ENCODE peak calls at places on chromosomes 13 and 19, in ten cellular contexts. One of them, this sample, is unnamed.

GRCh38 chr19:13163609-13164364 is 13.6 kb downstream of the IER2 start:
- DNase-seq in upper lobe of left lung: peak; percentile 84
- DNase-seq in GM13976: peak; percentile 51
- DNase-seq in GM20000: peak; percentile 41
- DNase-seq in pancreas: peak; percentile 75
- DNase-seq in body of pancreas: peak; percentile 89
- DNase-seq in left ventricle myocardium inferior: peak; percentile 67
- DNase-seq in thoracic aorta: no peak
- DNase-seq in fibroblast of lung: peak; percentile 85
- DNase-seq in GM10248: peak; percentile 41
- DNase-seq in this sample: peak; percentile 84

GRCh38 chr13:67175836-67176235 is 54.3 kb downstream of the PCDH9 start:
- DNase-seq in upper lobe of left lung: no peak
- DNase-seq in GM13976: no peak
- DNase-seq in GM20000: no peak
- DNase-seq in pancreas: no peak
- DNase-seq in body of pancreas: no peak
- DNase-seq in left ventricle myocardium inferior: no peak
- DNase-seq in thoracic aorta: no peak
- DNase-seq in fibroblast of lung: no peak
- DNase-seq in GM10248: no peak
- DNase-seq in this sample: no peak

GRCh38 chr13:29562762-29563161 is 32.7 kb downstream of the SLC7A1 start:
- DNase-seq in upper lobe of left lung: no peak
- DNase-seq in GM13976: no peak
- DNase-seq in GM20000: no peak
- DNase-seq in pancreas: no peak
- DNase-seq in body of pancreas: no peak
- DNase-seq in left ventricle myocardium inferior: no peak
- DNase-seq in thoracic aorta: no peak
- DNase-seq in fibroblast of lung: no peak
- DNase-seq in GM10248: no peak
- DNase-seq in this sample: no peak

GRCh38 chr13:99908129-99908805 is 63.3 kb downstream of the ZIC5 start:
- DNase-seq in upper lobe of left lung: no peak
- DNase-seq in GM13976: no peak
- DNase-seq in GM20000: no peak
- DNase-seq in pancreas: peak; percentile 72
- DNase-seq in body of pancreas: peak; percentile 87
- DNase-seq in left ventricle myocardium inferior: no peak
- DNase-seq in thoracic aorta: no peak
- DNase-seq in fibroblast of lung: peak; percentile 47
- DNase-seq in GM10248: no peak
- DNase-seq in this sample: no peak

GRCh38 chr13:110340812-110341444 is 33.8 kb downstream of the COL4A2 start:
- DNase-seq in upper lobe of left lung: peak; percentile 72
- DNase-seq in GM13976: peak; percentile 46
- DNase-seq in GM20000: peak; percentile 40
- DNase-seq in pancreas: peak; percentile 30
- DNase-seq in body of pancreas: peak; percentile 49
- DNase-seq in left ventricle myocardium inferior: peak; percentile 83
- DNase-seq in thoracic aorta: peak; percentile 95
- DNase-seq in fibroblast of lung: peak; percentile 87
- DNase-seq in GM10248: peak; percentile 40
- DNase-seq in this sample: no peak

GRCh38 chr13:27968316-27969072 is 621 bp downstream of the CDX2 start:
- DNase-seq in upper lobe of left lung: no peak
- DNase-seq in GM13976: peak; percentile 41
- DNase-seq in GM20000: peak; percentile 53
- DNase-seq in pancreas: no peak
- DNase-seq in body of pancreas: no peak
- DNase-seq in left ventricle myocardium inferior: no peak
- DNase-seq in thoracic aorta: no peak
- DNase-seq in fibroblast of lung: no peak
- DNase-seq in GM10248: peak; percentile 18
- DNase-seq in this sample: peak; percentile 69

GRCh38 chr13:79451500-79451962 is 29.4 kb upstream of the NDFIP2 start:
- DNase-seq in upper lobe of left lung: peak; percentile 36
- DNase-seq in GM13976: peak; percentile 66
- DNase-seq in GM20000: peak; percentile 76
- DNase-seq in pancreas: no peak
- DNase-seq in body of pancreas: peak; percentile 25
- DNase-seq in left ventricle myocardium inferior: no peak
- DNase-seq in thoracic aorta: no peak
- DNase-seq in fibroblast of lung: peak; percentile 95
- DNase-seq in GM10248: peak; percentile 74
- DNase-seq in this sample: no peak

GRCh38 chr13:114151565-114152284 is 19.3 kb upstream of the RASA3 start:
- DNase-seq in upper lobe of left lung: peak; percentile 71
- DNase-seq in GM13976: no peak
- DNase-seq in GM20000: no peak
- DNase-seq in pancreas: no peak
- DNase-seq in body of pancreas: no peak
- DNase-seq in left ventricle myocardium inferior: no peak
- DNase-seq in thoracic aorta: no peak
- DNase-seq in fibroblast of lung: peak; percentile 41
- DNase-seq in GM10248: no peak
- DNase-seq in this sample: no peak

GRCh38 chr19:23439623-23440022 is 44.4 kb upstream of the ZNF91 start:
- DNase-seq in upper lobe of left lung: no peak
- DNase-seq in GM13976: no peak
- DNase-seq in GM20000: no peak
- DNase-seq in pancreas: no peak
- DNase-seq in body of pancreas: no peak
- DNase-seq in left ventricle myocardium inferior: no peak
- DNase-seq in thoracic aorta: no peak
- DNase-seq in fibroblast of lung: no peak
- DNase-seq in GM10248: no peak
- DNase-seq in this sample: no peak

GRCh38 chr19:23436944-23437343 is 41.7 kb upstream of the ZNF91 start:
- DNase-seq in upper lobe of left lung: no peak
- DNase-seq in GM13976: no peak
- DNase-seq in GM20000: no peak
- DNase-seq in pancreas: no peak
- DNase-seq in body of pancreas: no peak
- DNase-seq in left ventricle myocardium inferior: no peak
- DNase-seq in thoracic aorta: no peak
- DNase-seq in fibroblast of lung: no peak
- DNase-seq in GM10248: no peak
- DNase-seq in this sample: no peak

GRCh38 chr19:23437901-23438300 is 42.6 kb upstream of the ZNF91 start:
- DNase-seq in upper lobe of left lung: no peak
- DNase-seq in GM13976: no peak
- DNase-seq in GM20000: no peak
- DNase-seq in pancreas: no peak
- DNase-seq in body of pancreas: no peak
- DNase-seq in left ventricle myocardium inferior: no peak
- DNase-seq in thoracic aorta: no peak
- DNase-seq in fibroblast of lung: no peak
- DNase-seq in GM10248: no peak
- DNase-seq in this sample: no peak

GRCh38 chr19:23440207-23440606 is 44.9 kb upstream of the ZNF91 start:
- DNase-seq in upper lobe of left lung: no peak
- DNase-seq in GM13976: no peak
- DNase-seq in GM20000: no peak
- DNase-seq in pancreas: no peak
- DNase-seq in body of pancreas: no peak
- DNase-seq in left ventricle myocardium inferior: no peak
- DNase-seq in thoracic aorta: no peak
- DNase-seq in fibroblast of lung: no peak
- DNase-seq in GM10248: no peak
- DNase-seq in this sample: no peak

DNA sequence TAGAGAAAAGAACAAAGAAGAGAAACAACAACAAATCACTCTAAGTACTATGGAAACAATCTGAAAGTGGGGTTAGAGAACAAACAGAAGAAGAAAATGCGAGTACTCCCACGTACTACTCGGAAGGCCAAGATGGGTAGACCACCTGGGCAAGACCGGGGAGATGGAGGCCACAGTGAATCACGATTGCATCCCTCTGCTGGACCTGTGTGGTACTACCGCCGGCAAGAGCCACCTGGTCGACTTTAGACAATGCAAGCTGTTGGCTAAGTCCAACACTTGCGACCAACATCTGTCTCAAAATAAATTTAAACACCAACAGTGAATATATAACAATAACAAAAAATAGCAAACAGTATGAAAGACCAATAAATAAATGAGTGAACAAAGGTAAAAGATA is 45.5 kb upstream of the ZNF91 start:
- DNase-seq in upper lobe of left lung: no peak
- DNase-seq in GM13976: no peak
- DNase-seq in GM20000: no peak
- DNase-seq in pancreas: no peak
- DNase-seq in body of pancreas: no peak
- DNase-seq in left ventricle myocardium inferior: no peak
- DNase-seq in thoracic aorta: no peak
- DNase-seq in fibroblast of lung: no peak
- DNase-seq in GM10248: no peak
- DNase-seq in this sample: no peak
- TF ChIP-seq CTCF in upper lobe of left lung: no peak
- TF ChIP-seq CTCF in GM13976: no peak
- TF ChIP-seq CTCF in GM20000: peak; percentile 17
- TF ChIP-seq CTCF in pancreas: no peak
- TF ChIP-seq CTCF in body of pancreas: no peak
- TF ChIP-seq CTCF in left ventricle myocardium inferior: peak; percentile 48
- TF ChIP-seq CTCF in thoracic aorta: peak; percentile 15
- TF ChIP-seq CTCF in fibroblast of lung: peak; percentile 37
- TF ChIP-seq CTCF in GM10248: no peak
- TF ChIP-seq CTCF in this sample: peak; percentile 63

GRCh38 chr19:30649934-30650614 is 277.9 kb downstream of the ZNF536 start:
- DNase-seq in upper lobe of left lung: no peak
- DNase-seq in GM13976: peak; percentile 74
- DNase-seq in GM20000: peak; percentile 56
- DNase-seq in pancreas: peak; percentile 33
- DNase-seq in body of pancreas: peak; percentile 69
- DNase-seq in left ventricle myocardium inferior: no peak
- DNase-seq in thoracic aorta: no peak
- DNase-seq in fibroblast of lung: peak; percentile 31
- DNase-seq in GM10248: peak; percentile 57
- DNase-seq in this sample: peak; percentile 62
- TF ChIP-seq CTCF in upper lobe of left lung: peak; percentile 59
- TF ChIP-seq CTCF in GM13976: peak; percentile 66
- TF ChIP-seq CTCF in GM20000: peak; percentile 73
- TF ChIP-seq CTCF in pancreas: peak; percentile 61
- TF ChIP-seq CTCF in body of pancreas: peak; percentile 89
- TF ChIP-seq CTCF in left ventricle myocardium inferior: peak; percentile 82
- TF ChIP-seq CTCF in thoracic aorta: peak; percentile 76
- TF ChIP-seq CTCF in fibroblast of lung: peak; percentile 94
- TF ChIP-seq CTCF in GM10248: peak; percentile 68
- TF ChIP-seq CTCF in this sample: peak; percentile 92

DNA sequence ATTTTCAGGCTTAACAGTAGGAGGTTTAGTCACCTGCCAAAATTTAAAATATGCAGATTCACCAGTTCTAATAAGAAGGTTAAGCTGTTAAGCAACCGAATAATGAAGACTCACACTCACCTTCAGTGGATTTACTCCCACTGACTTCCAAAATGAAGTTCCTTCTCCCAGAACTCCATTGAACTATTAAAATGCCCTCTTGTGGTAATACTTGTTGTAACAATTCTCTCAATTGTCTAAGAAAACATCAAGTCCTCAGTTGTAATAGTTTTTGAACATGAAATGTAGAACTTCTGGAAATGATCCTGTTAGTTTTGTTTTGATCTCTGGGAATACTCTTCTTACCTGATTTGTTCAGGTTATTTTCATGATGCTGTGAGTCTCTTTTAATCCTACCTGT is 522.0 kb upstream of the ATXN8OS start:
- DNase-seq in upper lobe of left lung: no peak
- DNase-seq in GM13976: no peak
- DNase-seq in GM20000: no peak
- DNase-seq in pancreas: no peak
- DNase-seq in body of pancreas: no peak
- DNase-seq in left ventricle myocardium inferior: no peak
- DNase-seq in thoracic aorta: no peak
- DNase-seq in fibroblast of lung: no peak
- DNase-seq in GM10248: no peak
- DNase-seq in this sample: no peak
- TF ChIP-seq CTCF in upper lobe of left lung: no peak
- TF ChIP-seq CTCF in GM13976: no peak
- TF ChIP-seq CTCF in GM20000: peak; percentile 6
- TF ChIP-seq CTCF in pancreas: no peak
- TF ChIP-seq CTCF in body of pancreas: no peak
- TF ChIP-seq CTCF in left ventricle myocardium inferior: no peak
- TF ChIP-seq CTCF in thoracic aorta: no peak
- TF ChIP-seq CTCF in fibroblast of lung: no peak
- TF ChIP-seq CTCF in GM10248: no peak
- TF ChIP-seq CTCF in this sample: peak; percentile 44

GRCh38 chr13:97257228-97257755 is 35.2 kb downstream of the MBNL2 start:
- DNase-seq in upper lobe of left lung: no peak
- DNase-seq in GM13976: no peak
- DNase-seq in GM20000: no peak
- DNase-seq in pancreas: no peak
- DNase-seq in body of pancreas: no peak
- DNase-seq in left ventricle myocardium inferior: no peak
- DNase-seq in thoracic aorta: no peak
- DNase-seq in fibroblast of lung: no peak
- DNase-seq in GM10248: no peak
- DNase-seq in this sample: no peak

GRCh38 chr13:97258801-97259200 is 36.7 kb downstream of the MBNL2 start:
- DNase-seq in upper lobe of left lung: no peak
- DNase-seq in GM13976: no peak
- DNase-seq in GM20000: no peak
- DNase-seq in pancreas: no peak
- DNase-seq in body of pancreas: no peak
- DNase-seq in left ventricle myocardium inferior: no peak
- DNase-seq in thoracic aorta: no peak
- DNase-seq in fibroblast of lung: peak; percentile 78
- DNase-seq in GM10248: no peak
- DNase-seq in this sample: no peak

GRCh38 chr13:97256343-97256783 is 34.2 kb downstream of the MBNL2 start:
- DNase-seq in upper lobe of left lung: no peak
- DNase-seq in GM13976: no peak
- DNase-seq in GM20000: no peak
- DNase-seq in pancreas: peak; percentile 50
- DNase-seq in body of pancreas: peak; percentile 77
- DNase-seq in left ventricle myocardium inferior: no peak
- DNase-seq in thoracic aorta: no peak
- DNase-seq in fibroblast of lung: peak; percentile 99
- DNase-seq in GM10248: no peak
- DNase-seq in this sample: no peak

GRCh38 chr13:97259787-97260641 is 37.9 kb downstream of the MBNL2 start:
- DNase-seq in upper lobe of left lung: no peak
- DNase-seq in GM13976: no peak
- DNase-seq in GM20000: no peak
- DNase-seq in pancreas: no peak
- DNase-seq in body of pancreas: no peak
- DNase-seq in left ventricle myocardium inferior: no peak
- DNase-seq in thoracic aorta: no peak
- DNase-seq in fibroblast of lung: peak; percentile 84
- DNase-seq in GM10248: no peak
- DNase-seq in this sample: no peak

DNA sequence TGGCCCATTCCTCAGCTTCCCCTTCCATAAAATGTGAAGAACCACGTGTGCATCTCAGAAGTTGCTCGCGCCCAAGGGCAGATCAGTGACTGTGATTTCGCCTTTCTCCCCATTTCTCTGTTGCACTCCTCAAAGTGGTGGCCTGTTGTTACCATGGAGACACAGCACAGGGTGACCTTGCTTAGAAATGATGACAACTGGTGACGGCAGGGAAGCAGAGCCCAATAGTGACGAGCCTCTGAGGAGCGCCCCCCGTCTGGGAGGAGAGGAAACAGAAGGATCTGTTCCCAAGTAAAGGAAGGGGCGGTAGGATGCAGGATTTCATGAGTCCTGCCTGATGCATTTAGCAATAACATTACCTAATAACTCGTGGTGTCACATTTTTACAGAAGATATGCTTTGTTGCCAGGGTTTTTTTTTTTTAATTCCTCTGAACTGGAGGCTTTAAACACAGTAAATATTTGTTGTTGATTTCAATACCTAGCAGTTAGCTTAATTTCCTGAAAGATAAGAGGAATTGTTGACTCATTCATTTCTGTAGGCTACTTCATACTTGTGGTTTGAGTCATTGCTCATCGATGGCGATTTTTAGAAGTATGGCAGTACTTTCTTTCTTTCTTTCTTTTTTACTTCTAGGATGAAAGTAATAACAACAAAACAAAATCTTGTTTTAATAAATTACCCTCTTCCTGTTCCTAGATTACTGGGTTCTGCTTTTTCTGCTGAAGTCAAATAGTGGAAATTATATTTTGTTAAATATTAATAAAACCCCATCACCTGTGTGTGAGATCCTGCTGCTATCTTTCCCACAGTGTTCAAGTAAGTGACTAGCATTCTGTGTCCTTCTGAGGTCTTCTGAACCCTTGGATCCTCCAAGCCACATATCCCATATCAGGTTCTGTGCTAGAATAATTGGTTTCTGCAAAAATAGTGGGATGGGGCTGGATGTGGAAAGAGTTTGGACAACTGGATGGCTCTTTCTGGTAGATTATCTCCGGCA is 36.0 kb downstream of the MBNL2 start:
- DNase-seq in upper lobe of left lung: peak; percentile 41
- DNase-seq in GM13976: peak; percentile 54
- DNase-seq in GM20000: peak; percentile 69
- DNase-seq in pancreas: peak; percentile 70
- DNase-seq in body of pancreas: peak; percentile 91
- DNase-seq in left ventricle myocardium inferior: peak; percentile 40
- DNase-seq in thoracic aorta: peak; percentile 18
- DNase-seq in fibroblast of lung: peak; percentile 96
- DNase-seq in GM10248: peak; percentile 62
- DNase-seq in this sample: no peak
- TF ChIP-seq CTCF in upper lobe of left lung: no peak
- TF ChIP-seq CTCF in GM13976: no peak
- TF ChIP-seq CTCF in GM20000: no peak
- TF ChIP-seq CTCF in pancreas: no peak
- TF ChIP-seq CTCF in body of pancreas: no peak
- TF ChIP-seq CTCF in left ventricle myocardium inferior: no peak
- TF ChIP-seq CTCF in thoracic aorta: no peak
- TF ChIP-seq CTCF in fibroblast of lung: peak; percentile 28
- TF ChIP-seq CTCF in GM10248: no peak
- TF ChIP-seq CTCF in this sample: no peak

This sample was measured in type B pancreatic cell.